ENCODE peak calls at places on chromosomes 5 and 9, in eight cellular contexts. A, H, Z, C, J, K, B and V are unnamed samples.

GRCh38 chr5:117161718-117162386 is 587.2 kb upstream of the SEMA6A start:
- DNase-seq in K (no peak), C (no peak), H (no peak), B (no peak), J (no peak), A (no peak), Z (no peak), V (no peak)

GRCh38 chr9:33813712-33814641 is 3.0 kb upstream of the UBE2R2 start:
- DNase-seq in B (no peak), J (no peak), C (no peak), A (no peak), H (no peak), Z (no peak), K (peak; percentile 55), V (no peak)

GRCh38 chr9:78542491-78543175 is 245.7 kb downstream of the PSAT1 start:
- DNase-seq in Z (no peak), B (no peak), K (no peak), A (no peak), C (no peak), J (no peak), H (no peak), V (peak; percentile 29)

GRCh38 chr5:142637871-142638270 is 48.0 kb downstream of the FGF1 start:
- DNase-seq in B (no peak), C (no peak), K (no peak), J (no peak), H (no peak), A (no peak), Z (no peak), V (no peak)

GRCh38 chr9:7957803-7958202 is 158.2 kb upstream of the DMAC1 start:
- DNase-seq in K (no peak), A (no peak), B (no peak), Z (no peak), J (no peak), C (no peak), H (no peak), V (no peak)

GRCh38 chr5:42617411-42617810 is 139.2 kb upstream of the CCDC152 start:
- DNase-seq in C (no peak), Z (no peak), K (no peak), B (no peak), H (no peak), A (no peak), J (no peak), V (no peak)

GRCh38 chr9:92714787-92715487 is 45.0 kb upstream of the IPPK start:
- DNase-seq in Z (no peak), K (peak; percentile 49), C (no peak), B (no peak), H (peak; percentile 58), A (no peak), J (no peak), V (no peak)

GRCh38 chr9:129197978-129198736 is 20.1 kb upstream of the IER5L start:
- DNase-seq in B (peak; percentile 59), C (peak; percentile 57), J (no peak), A (no peak), K (peak; percentile 79), H (peak; percentile 89), Z (no peak), V (no peak)

GRCh38 chr9:114363424-114363823 is 24.4 kb downstream of the AKNA start:
- DNase-seq in H (no peak), K (no peak), C (no peak), B (no peak), A (no peak), J (no peak), Z (no peak), V (no peak)

GRCh38 chr9:110835404-110835803 is 166.8 kb downstream of the MUSK start:
- DNase-seq in K (no peak), C (no peak), J (no peak), Z (no peak), B (no peak), A (no peak), H (no peak), V (no peak)

GRCh38 chr9:21434202-21435014 is 5.8 kb upstream of the IFNA1 start:
- DNase-seq in B (no peak), H (no peak), J (no peak), Z (peak; percentile 59), A (no peak), K (peak; percentile 47), C (peak; percentile 11), V (no peak)

GRCh38 chr9:115369322-115369957 is 251.5 kb upstream of the TNC start:
- DNase-seq in B (no peak), A (no peak), K (no peak), J (no peak), C (peak; percentile 15), Z (no peak), H (no peak), V (no peak)

GRCh38 chr5:152514827-152515397 is 109.8 kb upstream of the NMUR2 start:
- DNase-seq in J (no peak), B (no peak), A (no peak), H (no peak), K (no peak), C (no peak), Z (no peak), V (no peak)

GRCh38 chr5:3024976-3025375 is 273.5 kb upstream of the IRX2 start:
- DNase-seq in H (no peak), K (no peak), J (no peak), Z (no peak), C (no peak), B (no peak), A (no peak), V (no peak)

GRCh38 chr5:56075361-56075760 is 80.6 kb upstream of the IL6ST start:
- DNase-seq in Z (no peak), A (no peak), K (peak; percentile 47), H (peak; percentile 69), J (no peak), B (peak; percentile 60), C (peak; percentile 39), V (no peak)

GRCh38 chr9:136832581-136832980 is 9.7 kb upstream of the AJM1 start:
- DNase-seq in K (no peak), H (no peak), B (no peak), Z (no peak), J (no peak), C (no peak), A (no peak), V (no peak)

GRCh38 chr9:76667521-76667957 is 96.7 kb upstream of the PCA3 start:
- DNase-seq in H (no peak), C (no peak), K (no peak), J (no peak), B (no peak), A (no peak), Z (no peak), V (no peak)

GRCh38 chr9:76101945-76102344 is 211.5 kb downstream of the PCSK5 start:
- DNase-seq in H (no peak), A (no peak), J (no peak), B (no peak), K (no peak), Z (no peak), C (no peak), V (no peak)

GRCh38 chr5:52269395-52269794 is 518.3 kb upstream of the ITGA1 start:
- DNase-seq in J (no peak), C (no peak), K (no peak), H (no peak), A (no peak), Z (no peak), B (no peak), V (no peak)

DNA sequence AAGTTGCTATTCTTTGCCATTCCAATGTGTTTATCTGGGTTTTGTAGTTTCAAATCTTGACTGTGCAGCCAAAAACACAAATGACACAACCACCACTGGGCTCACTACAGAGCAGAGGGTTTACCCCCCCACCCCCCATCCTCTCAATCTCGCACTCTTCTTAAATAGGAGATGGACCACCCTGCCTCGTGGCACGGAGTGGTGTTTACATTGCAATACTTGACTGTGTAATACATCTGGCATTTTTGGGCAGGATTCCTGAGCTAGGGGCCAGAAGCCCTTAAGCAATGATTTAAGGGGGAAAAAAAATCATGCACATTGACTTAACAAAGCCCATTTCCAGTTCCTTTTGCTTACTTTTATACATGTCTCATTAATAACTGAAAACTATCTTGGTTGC is 19.0 kb downstream of the PTCH1 start:
- DNase-seq in K (no peak), Z (no peak), A (no peak), H (no peak), B (no peak), J (no peak), C (no peak), V (no peak)
- H3K4me1 ChIP-seq in K (peaks cover 44% of the 10 kb centered on the region), Z (peaks cover 9% of the 10 kb centered on the region), A (no peaks in the 10 kb centered on the region), H (no peaks in the 10 kb centered on the region), B (peaks cover 4% of the 10 kb centered on the region), J (peaks cover 20% of the 10 kb centered on the region), C (peaks cover 12% of the 10 kb centered on the region), V (peaks cover 43% of the 10 kb centered on the region)

DNA sequence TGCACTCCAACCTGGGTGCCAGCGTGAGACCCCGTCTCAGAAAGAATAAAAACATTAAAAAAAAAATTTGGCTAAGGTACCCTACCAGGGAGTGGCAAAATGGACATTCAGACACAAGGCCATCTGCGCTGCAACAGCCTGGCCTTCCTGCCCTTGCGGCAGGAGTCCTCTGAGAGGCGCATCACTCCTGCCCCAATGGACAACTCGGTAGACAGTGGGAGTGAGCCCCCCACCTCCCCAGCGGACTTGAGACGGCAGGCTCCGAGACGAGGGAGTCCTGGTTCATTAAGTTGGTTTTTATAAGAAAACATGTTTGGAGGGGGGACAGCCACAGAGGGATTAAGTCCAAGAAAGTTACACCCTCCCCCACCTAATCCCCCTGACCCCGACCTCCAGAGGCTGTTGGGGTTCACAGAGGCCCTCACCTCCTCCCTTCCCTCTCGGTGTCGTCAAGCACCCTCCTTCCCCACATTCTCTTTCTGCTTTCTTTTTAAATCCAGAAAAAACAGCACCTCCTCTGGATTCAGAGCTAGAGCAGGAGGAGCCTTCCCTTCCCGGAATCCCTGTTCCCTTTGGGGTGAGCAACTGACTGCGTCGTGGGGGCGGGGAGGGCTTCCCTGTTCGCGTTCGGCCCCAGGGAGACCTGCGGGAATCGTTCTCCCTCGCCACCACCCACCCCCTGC is 1.8 kb upstream of the EGR1 start:
- DNase-seq in B (no peak), J (no peak), Z (no peak), H (no peak), K (peak; percentile 67), A (no peak), C (no peak), V (peak; percentile 40)
- TF ChIP-seq CTCF in B (no peak), J (no peak), Z (peak; percentile 8), H (no peak), K (peak; percentile 17), A (no peak), C (no peak), V (no peak)

DNA sequence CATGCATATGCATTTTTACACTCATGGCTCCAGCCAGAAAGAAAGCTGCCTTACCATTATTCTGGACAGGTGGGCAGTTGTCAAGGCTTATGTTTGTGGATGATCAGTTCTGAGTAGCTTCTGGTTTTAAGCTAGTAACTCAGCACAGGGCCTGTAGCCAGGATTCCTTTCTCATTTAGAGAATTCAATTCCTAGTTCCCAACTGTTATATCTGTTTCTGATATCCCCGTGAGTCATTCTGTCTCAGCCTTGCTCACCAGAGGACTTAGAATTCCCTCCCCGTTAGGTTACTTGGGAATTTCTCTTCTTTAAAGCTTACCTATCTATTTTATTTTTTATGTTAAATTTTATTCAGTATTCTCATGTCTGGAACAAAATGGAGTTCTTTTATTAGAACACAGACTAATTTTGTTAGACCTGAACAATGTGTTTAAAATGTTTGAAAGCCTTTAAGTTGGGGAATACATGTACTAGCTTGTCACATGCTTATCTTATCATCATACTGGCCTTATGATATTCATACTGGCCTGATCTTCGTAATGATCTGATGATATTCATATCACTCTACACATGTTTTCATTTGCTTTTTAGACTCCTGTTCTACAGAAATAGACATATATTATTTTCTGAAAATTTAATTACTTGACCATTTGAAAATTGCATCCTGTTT is 47.1 kb downstream of the CAST start:
- DNase-seq in C (no peak), B (no peak), K (no peak), Z (no peak), H (no peak), A (no peak), J (no peak), V (no peak)
- H3K4me1 ChIP-seq in C (peaks cover 58% of the 10 kb centered on the region), B (peaks cover 82% of the 10 kb centered on the region), K (peaks cover 37% of the 10 kb centered on the region), Z (no peaks in the 10 kb centered on the region), H (no peaks in the 10 kb centered on the region), A (peaks cover 13% of the 10 kb centered on the region), J (peaks cover 15% of the 10 kb centered on the region), V (peaks cover 7% of the 10 kb centered on the region)

GRCh38 chr5:174571662-174572397 is 152.6 kb upstream of the MSX2 start:
- DNase-seq in A (no peak), B (peak; percentile 33), C (peak; percentile 62), J (no peak), K (peak; percentile 57), Z (peak; percentile 71), H (peak; percentile 83), V (no peak)
- TF ChIP-seq CTCF in A (no peak), B (no peak), C (no peak), J (peak; percentile 26), K (no peak), Z (peak; percentile 53), H (no peak), V (no peak)